ENCODE peak calls at places on chromosomes 11 and 22, in seven cellular contexts. L is heart right ventricle, D is dorsolateral prefrontal cortex, M is A549, F is breast epithelium, N is testis, Y is MM.1S. K is an unnamed sample.

GRCh38 chr11:68002943-68003845 is 703 bp downstream of the UNC93B1 start:
- DNase-seq in Y (peak; percentile 77), L (peak; percentile 49), N (no peak), M (no peak), F (no peak), D (no peak), K (peak; percentile 83)

GRCh38 chr11:123570939-123571590 is 83.4 kb downstream of the SCN3B start:
- DNase-seq in Y (no peak), L (no peak), M (no peak), N (no peak), D (no peak), F (no peak), K (no peak)

GRCh38 chr11:127986073-127986472 is 601.3 kb downstream of the ETS1 start:
- DNase-seq in M (no peak), Y (no peak), L (no peak), N (no peak), F (no peak), D (no peak), K (no peak)

GRCh38 chr11:118033443-118033842 is 43.4 kb upstream of the TMPRSS4 start:
- DNase-seq in Y (peak; percentile 27), F (no peak), N (no peak), D (no peak), L (no peak), M (no peak), K (no peak)

GRCh38 chr11:103682318-103683184 is 353.9 kb upstream of the DDI1 start:
- DNase-seq in Y (peak; percentile 71), D (peak; percentile 78), M (peak; percentile 23), L (peak; percentile 25), N (peak; percentile 80), F (no peak), K (peak; percentile 52)

GRCh38 chr22:27870234-27871191 is 48.5 kb downstream of the PITPNB start:
- DNase-seq in M (no peak), N (no peak), F (no peak), L (no peak), D (no peak), Y (no peak), K (no peak)

GRCh38 chr11:82398300-82398815 is 335.3 kb downstream of the FAM181B start:
- DNase-seq in L (no peak), F (no peak), Y (no peak), N (peak; percentile 21), M (no peak), D (no peak), K (no peak)

GRCh38 chr11:76621866-76622265 is 48.7 kb downstream of the LRRC32 start:
- DNase-seq in M (no peak), N (no peak), F (no peak), L (no peak), D (no peak), Y (no peak), K (no peak)

GRCh38 chr11:520428-521178 is 13.6 kb upstream of the RNH1 start:
- DNase-seq in D (no peak), Y (no peak), M (no peak), L (peak; percentile 14), F (no peak), N (no peak), K (no peak)
- TF ChIP-seq CTCF in D (no peak), Y (no peak), M (no peak), L (no peak), F (no peak), N (no peak), K (no peak)

GRCh38 chr11:120789391-120789790 is 234.5 kb upstream of the TBCEL start:
- DNase-seq in D (no peak), M (no peak), F (no peak), Y (no peak), N (no peak), L (no peak), K (no peak)
- TF ChIP-seq CTCF in D (no peak), M (no peak), F (no peak), Y (no peak), N (no peak), L (no peak), K (no peak)

GRCh38 chr22:37420656-37421467 is 6.4 kb downstream of the ELFN2 start:
- DNase-seq in D (no peak), Y (no peak), N (no peak), L (no peak), F (no peak), M (no peak), K (no peak)

GRCh38 chr22:37419916-37420655 is 7.2 kb downstream of the ELFN2 start:
- DNase-seq in M (no peak), L (no peak), Y (peak; percentile 12), D (no peak), N (no peak), F (no peak), K (no peak)

GRCh38 chr22:37423283-37423682 is 4.0 kb downstream of the ELFN2 start:
- DNase-seq in Y (no peak), F (no peak), N (no peak), M (no peak), L (no peak), D (no peak), K (no peak)

GRCh38 chr22:37419370-37419915 is 7.8 kb downstream of the ELFN2 start:
- DNase-seq in L (no peak), D (no peak), Y (no peak), M (no peak), F (no peak), N (no peak), K (no peak)

GRCh38 chr22:37421468-37421877 is 5.8 kb downstream of the ELFN2 start:
- DNase-seq in L (no peak), M (no peak), N (no peak), F (no peak), Y (no peak), D (no peak), K (no peak)
- TF ChIP-seq CTCF in L (no peak), M (no peak), N (no peak), F (no peak), Y (no peak), D (no peak), K (no peak)

GRCh38 chr11:111982019-111982464 is 43.2 kb upstream of the DLAT start:
- DNase-seq in N (peak; percentile 79), L (no peak), Y (peak; percentile 79), D (peak; percentile 65), F (peak; percentile 80), M (peak; percentile 38), K (peak; percentile 76)
- TF ChIP-seq CTCF in N (peak; percentile 53), L (peak; percentile 66), Y (peak; percentile 85), D (peak; percentile 35), F (peak; percentile 87), M (peak; percentile 50), K (peak; percentile 80)

GRCh38 chr11:22173532-22173931 is 19.4 kb upstream of the ANO5 start:
- DNase-seq in D (no peak), Y (no peak), M (no peak), N (no peak), L (no peak), F (no peak), K (no peak)
- TF ChIP-seq CTCF in D (no peak), Y (no peak), M (no peak), N (no peak), L (no peak), F (no peak), K (no peak)

DNA sequence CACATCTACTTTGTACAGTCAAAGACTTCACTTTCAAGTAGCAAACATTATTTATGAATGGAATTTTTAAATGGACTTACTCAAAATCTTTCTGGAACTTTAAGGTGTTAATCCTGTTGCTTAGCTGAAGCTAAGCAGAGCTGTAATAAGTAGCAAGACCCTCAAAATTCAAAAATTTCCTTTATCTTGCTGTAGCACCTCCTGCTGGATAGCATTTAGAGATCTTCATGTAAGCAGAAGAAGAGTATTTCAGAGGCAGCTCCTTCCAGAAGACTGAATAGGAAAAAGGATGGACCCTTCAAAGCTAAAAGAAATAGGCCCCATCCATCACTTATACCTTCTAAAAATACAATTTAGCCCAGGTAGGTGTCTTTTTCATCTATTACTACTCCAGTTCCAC is 3.4 kb downstream of the PHF21A start:
- DNase-seq in D (no peak), M (no peak), L (no peak), F (no peak), N (no peak), Y (no peak), K (no peak)
- TF ChIP-seq CTCF in D (no peak), M (peak; percentile 45), L (no peak), F (no peak), N (no peak), Y (peak; percentile 49), K (no peak)